ENCODE peak calls at places on chromosome 13, in nine cellular contexts. F is endothelial cell of umbilical vein, T is upper lobe of left lung, Y is transverse colon, B is stomach, Z is breast epithelium, R is K562, C is sigmoid colon, D is suprapubic skin. J is an unnamed sample.

GRCh38 chr13:112066624-112067004 is 335 bp upstream of the SOX1 start:
- DNase-seq in F (no peak), D (no peak), R (no peak), B (no peak), T (no peak), Y (peak; percentile 45), Z (no peak), C (no peak), J (peak; percentile 65)

GRCh38 chr13:79128158-79128557 is 277.9 kb downstream of the RBM26 start:
- DNase-seq in Z (no peak), F (no peak), B (no peak), T (peak; percentile 21), Y (no peak), C (no peak), R (no peak), D (no peak), J (no peak)

GRCh38 chr13:110314516-110315245 is 7.6 kb downstream of the COL4A2 start:
- DNase-seq in C (peak; percentile 64), T (no peak), F (no peak), Z (no peak), B (no peak), Y (no peak), D (no peak), R (no peak), J (no peak)

GRCh38 chr13:48069573-48069972 is 25.3 kb downstream of the MED4 start:
- DNase-seq in Z (no peak), C (no peak), Y (no peak), D (no peak), T (no peak), R (no peak), B (no peak), F (no peak), J (no peak)

GRCh38 chr13:40023608-40024577 is 368.4 kb downstream of the COG6 start:
- DNase-seq in R (no peak), F (no peak), T (no peak), D (no peak), B (no peak), C (no peak), Y (no peak), Z (no peak), J (no peak)

GRCh38 chr13:101026736-101027398 is 352.3 kb upstream of the TMTC4 start:
- DNase-seq in R (no peak), C (no peak), Y (no peak), Z (no peak), F (no peak), D (no peak), T (no peak), B (no peak), J (no peak)

GRCh38 chr13:49225358-49226042 is 5.4 kb downstream of the MLNR start:
- DNase-seq in B (peak; percentile 53), C (no peak), Z (no peak), D (no peak), Y (no peak), T (no peak), F (no peak), R (no peak), J (no peak)

GRCh38 chr13:74132152-74132767 is 1.9 kb downstream of the KLF12 start:
- DNase-seq in R (no peak), F (peak; percentile 72), Z (no peak), D (no peak), C (no peak), T (no peak), B (no peak), Y (no peak), J (no peak)

GRCh38 chr13:73691891-73692290 is 442.3 kb downstream of the KLF12 start:
- DNase-seq in Y (no peak), D (no peak), R (no peak), T (no peak), F (no peak), C (no peak), Z (no peak), B (no peak), J (no peak)

GRCh38 chr13:34364633-34365032 is 546.7 kb downstream of the RFC3 start:
- DNase-seq in Y (no peak), C (no peak), D (no peak), T (no peak), F (no peak), Z (no peak), R (no peak), B (no peak), J (no peak)

DNA sequence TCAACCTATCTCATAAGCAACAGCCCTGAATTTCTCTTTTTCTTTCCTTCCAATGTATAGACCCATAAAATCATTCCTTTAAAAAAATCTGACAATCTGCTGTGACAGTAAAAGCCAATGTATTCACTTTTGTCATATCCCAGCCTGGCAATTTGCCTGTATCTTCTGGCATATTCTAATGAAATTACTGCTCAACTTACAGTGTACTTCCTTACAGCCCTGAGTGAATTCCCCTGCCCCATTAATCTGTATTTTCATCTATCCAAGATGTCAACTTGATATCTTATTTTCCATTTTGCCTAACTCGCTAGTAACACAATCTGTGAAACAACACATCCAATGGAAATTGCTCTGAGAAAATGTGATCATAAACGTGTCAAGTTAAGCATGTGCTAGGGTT is 18.0 kb upstream of the SERP2 start:
- DNase-seq in R (no peak), C (no peak), Y (no peak), F (peak; percentile 18), Z (no peak), B (no peak), D (no peak), T (no peak), J (no peak)
- H3K4me1 ChIP-seq in R (peaks cover 3% of the 10 kb centered on the region), C (peaks cover 11% of the 10 kb centered on the region), Y (no peaks in the 10 kb centered on the region), F (peaks cover 4% of the 10 kb centered on the region), Z (no peaks in the 10 kb centered on the region), B (no peaks in the 10 kb centered on the region), D (peaks cover 11% of the 10 kb centered on the region), T (no peaks in the 10 kb centered on the region), J (no peaks in the 10 kb centered on the region)

DNA sequence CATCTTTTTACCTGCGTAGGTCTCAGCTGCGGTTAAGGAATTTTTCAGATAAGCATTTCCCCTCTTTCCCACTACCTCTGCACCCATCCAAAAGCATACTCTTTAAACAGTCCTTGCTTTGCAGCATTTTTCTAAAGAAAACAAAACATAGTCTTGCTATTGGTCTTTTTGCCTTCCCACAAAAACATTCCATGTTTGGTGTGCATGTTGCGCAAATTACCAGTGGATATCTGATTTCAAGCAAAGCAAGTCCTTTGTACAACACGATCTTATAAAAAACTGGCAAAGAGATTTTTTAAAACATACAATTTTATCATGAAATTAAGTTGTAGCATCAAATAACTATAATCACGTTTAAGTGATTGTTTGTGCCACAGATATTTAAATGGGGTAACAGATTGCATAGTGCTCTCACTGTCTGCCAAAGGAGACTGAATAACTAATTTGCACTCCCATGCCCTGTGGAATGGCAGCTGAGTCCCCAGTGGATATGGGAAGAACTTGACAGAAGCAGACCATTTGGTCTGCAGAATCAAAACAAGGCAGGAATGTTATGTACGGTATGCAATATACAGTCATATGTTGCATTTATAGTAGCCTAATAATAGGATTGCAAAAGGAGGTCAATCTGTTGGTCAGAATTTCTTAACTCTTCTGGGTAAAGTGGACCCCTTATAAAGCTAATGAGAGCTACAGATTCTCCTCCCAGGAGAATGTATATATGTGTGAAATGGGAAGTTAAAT is 285.7 kb downstream of the TBC1D4 start:
- DNase-seq in C (no peak), B (no peak), D (no peak), Y (no peak), F (no peak), R (no peak), Z (no peak), T (no peak), J (no peak)
- TF ChIP-seq CTCF in C (no peak), B (no peak), D (no peak), Y (no peak), F (no peak), R (no peak), Z (no peak), T (no peak), J (no peak)

GRCh38 chr13:51230473-51231105 is 8.4 kb downstream of the FAM124A start:
- DNase-seq in T (peak; percentile 39), C (peak; percentile 91), Z (no peak), R (no peak), Y (peak; percentile 53), B (peak; percentile 72), D (no peak), F (peak; percentile 87), J (no peak)
- TF ChIP-seq POLR2AphosphoS5 in T (no peak), C (peak; percentile 92), Z (no peak), R (no peak), Y (peak; percentile 80), B (peak; percentile 79), D (no peak), F (no peak), J (no peak)

GRCh38 chr13:113749507-113749906 is 9.5 kb upstream of the TMEM255B start:
- DNase-seq in T (no peak), F (no peak), C (no peak), Y (no peak), D (no peak), Z (no peak), R (no peak), B (no peak), J (peak; percentile 56)
- H3K4me1 ChIP-seq in T (no peaks in the 10 kb centered on the region), F (no peaks in the 10 kb centered on the region), C (no peaks in the 10 kb centered on the region), Y (no peaks in the 10 kb centered on the region), D (no peaks in the 10 kb centered on the region), Z (no peaks in the 10 kb centered on the region), R (peaks cover 31% of the 10 kb centered on the region), B (no peaks in the 10 kb centered on the region), J (no peaks in the 10 kb centered on the region)

GRCh38 chr13:113741101-113741731 is 17.8 kb upstream of the TMEM255B start:
- DNase-seq in Z (no peak), T (no peak), R (no peak), Y (no peak), F (no peak), C (no peak), B (no peak), D (no peak), J (peak; percentile 62)

GRCh38 chr13:113740661-113741060 is 18.4 kb upstream of the TMEM255B start:
- DNase-seq in C (no peak), R (no peak), T (no peak), D (no peak), F (no peak), Z (no peak), Y (no peak), B (no peak), J (peak; percentile 69)

GRCh38 chr13:113743366-113744195 is 15.4 kb upstream of the TMEM255B start:
- DNase-seq in C (no peak), Y (no peak), T (no peak), D (no peak), B (no peak), F (no peak), R (no peak), Z (no peak), J (peak; percentile 56)

GRCh38 chr13:113742445-113743120 is 16.4 kb upstream of the TMEM255B start:
- DNase-seq in R (no peak), T (no peak), C (no peak), D (no peak), B (no peak), Z (no peak), F (no peak), Y (no peak), J (peak; percentile 62)

DNA sequence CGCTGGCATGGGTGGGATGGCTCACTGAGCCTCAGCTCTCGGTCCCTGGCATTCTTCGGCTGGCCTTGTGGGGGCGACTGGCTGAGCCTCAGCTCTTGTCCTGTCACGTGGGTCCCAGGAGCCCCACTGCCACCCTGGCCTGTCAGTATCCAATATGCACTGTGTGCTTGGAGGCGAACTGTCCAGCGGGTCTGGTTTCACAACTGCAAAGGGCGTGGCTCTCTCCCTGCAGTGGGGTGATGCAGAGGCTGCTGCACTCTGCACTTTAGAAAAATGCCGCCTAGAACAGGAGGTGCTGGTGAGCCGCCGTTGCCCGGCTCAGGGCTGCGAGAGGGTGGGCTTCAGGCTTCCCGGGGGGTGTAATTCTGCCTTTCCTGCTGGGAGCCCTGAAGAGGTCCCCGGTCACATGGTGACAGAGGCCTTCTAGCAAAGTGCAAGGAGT is 17.0 kb upstream of the TMEM255B start:
- DNase-seq in Y (peak; percentile 55), Z (no peak), D (peak; percentile 70), R (peak; percentile 33), C (no peak), T (peak; percentile 67), B (peak; percentile 40), F (no peak), J (peak; percentile 81)
- TF ChIP-seq CTCF in Y (no peak), Z (no peak), D (no peak), R (no peak), C (no peak), T (no peak), B (no peak), F (peak; percentile 11), J (no peak)

J was measured in spleen.